ENCODE peak calls at places on chromosomes 4 and X, in eight cellular contexts. R is ovary, K is IMR-90, J is endothelial cell of umbilical vein, S is adrenal gland, U is tibial nerve, Y is pancreas, L is GM23248. V is an unnamed sample. For H3K9me3, the result is how much of the 10 kb centered on the place peaks cover.

GRCh38 chrX:34404386-34405070 is 252.6 kb downstream of the TMEM47 start:
- DNase-seq in R (peak), K (no peak), J (no peak), S (no peak), U (peak), Y (no peak), L (no peak), V (no peak)

GRCh38 chr4:38034986-38035882 is 75.0 kb downstream of the PTTG2 start:
- DNase-seq in R (no peak), K (peak), J (peak), S (no peak), U (no peak), Y (no peak), L (peak), V (peak)

GRCh38 chr4:147102596-147102995 is 156.9 kb upstream of the TTC29 start:
- DNase-seq in R (no peak), K (no peak), J (no peak), S (no peak), U (no peak), Y (no peak), L (no peak), V (no peak)

GRCh38 chrX:100720301-100720700 is 11.6 kb downstream of the SYTL4 start:
- DNase-seq in R (no peak), K (peak), J (no peak), S (no peak), U (no peak), Y (no peak), L (peak), V (no peak)

GRCh38 chrX:112874614-112875013 is 34.0 kb upstream of the AMOT start:
- DNase-seq in R (no peak), K (no peak), J (no peak), S (no peak), U (no peak), Y (no peak), L (no peak), V (no peak)

GRCh38 chr4:48149971-48150370 is 15.9 kb upstream of the TXK start:
- DNase-seq in R (no peak), K (no peak), J (no peak), S (no peak), U (no peak), Y (no peak), L (no peak), V (no peak)

GRCh38 chr4:124468360-124468759 is 244.2 kb downstream of the ANKRD50 start:
- DNase-seq in R (no peak), K (no peak), J (no peak), S (no peak), U (no peak), Y (no peak), L (no peak), V (no peak)

GRCh38 chrX:119496521-119496829 is 28.2 kb downstream of the SLC25A5 start:
- DNase-seq in R (no peak), K (no peak), J (no peak), S (no peak), U (no peak), Y (no peak), L (no peak), V (no peak)

GRCh38 chrX:44748014-44748413 is 95.8 kb upstream of the DUSP21 start:
- DNase-seq in R (no peak), K (no peak), J (no peak), S (no peak), U (no peak), Y (no peak), L (peak), V (no peak)

GRCh38 chrX:23694606-23695005 is 27.3 kb downstream of the PRDX4 start:
- DNase-seq in R (peak), K (peak), J (peak), S (peak), U (peak), Y (peak), L (peak), V (peak)

GRCh38 chr4:1872918-1873269 is 1.7 kb downstream of the NSD2 start:
- DNase-seq in R (no peak), K (peak), J (peak), S (no peak), U (no peak), Y (no peak), L (peak), V (peak)

GRCh38 chrX:40169193-40170086 is 71.7 kb upstream of the BCOR start:
- DNase-seq in R (peak), K (peak), J (peak), S (peak), U (no peak), Y (peak), L (no peak), V (peak)

GRCh38 chrX:123959281-123960063 is 2.0 kb upstream of the STAG2 start:
- DNase-seq in R (peak), K (no peak), J (peak), S (peak), U (peak), Y (peak), L (peak), V (no peak)

GRCh38 chr4:93791570-93792195 is 36.9 kb upstream of the ATOH1 start:
- DNase-seq in R (peak), K (peak), J (peak), S (peak), U (peak), Y (peak), L (peak), V (peak)

GRCh38 chr4:180449395-180449956 is 1793.7 kb upstream of the TENM3 start:
- DNase-seq in R (no peak), K (peak), J (no peak), S (peak), U (no peak), Y (no peak), L (no peak), V (no peak)

GRCh38 chr4:57426779-57427395 is 316.7 kb upstream of the IGFBP7 start:
- DNase-seq in R (peak), K (peak), J (peak), S (peak), U (peak), Y (peak), L (peak), V (peak)

GRCh38 chr4:16225996-16226815 is at the start of gene TAPT1:
- DNase-seq in R (peak), K (peak), J (peak), S (peak), U (peak), Y (peak), L (peak), V (no peak)

GRCh38 chr4:154489558-154490260 is 1.9 kb downstream of the DCHS2 start:
- DNase-seq in R (no peak), K (no peak), J (no peak), S (no peak), U (no peak), Y (no peak), L (no peak), V (no peak)

GRCh38 chr4:154491341-154491679 is 289 bp downstream of the DCHS2 start:
- DNase-seq in R (no peak), K (peak), J (no peak), S (peak), U (no peak), Y (peak), L (peak), V (no peak)

GRCh38 chr4:154490589-154491340 is 834 bp downstream of the DCHS2 start:
- DNase-seq in R (peak), K (no peak), J (no peak), S (peak), U (no peak), Y (peak), L (peak), V (no peak)

GRCh38 chr4:154491731-154492249 is at the start of gene DCHS2:
- DNase-seq in R (peak), K (no peak), J (no peak), S (peak), U (no peak), Y (peak), L (peak), V (no peak)

GRCh38 chr4:154490261-154490588 is 1.4 kb downstream of the DCHS2 start:
- DNase-seq in R (no peak), K (no peak), J (no peak), S (no peak), U (no peak), Y (peak), L (no peak), V (no peak)
- H3K4me3 ChIP-seq in R (peak), K (no peak), J (no peak), S (no peak), U (no peak), Y (no peak), L (no peak), V (no peak)

DNA sequence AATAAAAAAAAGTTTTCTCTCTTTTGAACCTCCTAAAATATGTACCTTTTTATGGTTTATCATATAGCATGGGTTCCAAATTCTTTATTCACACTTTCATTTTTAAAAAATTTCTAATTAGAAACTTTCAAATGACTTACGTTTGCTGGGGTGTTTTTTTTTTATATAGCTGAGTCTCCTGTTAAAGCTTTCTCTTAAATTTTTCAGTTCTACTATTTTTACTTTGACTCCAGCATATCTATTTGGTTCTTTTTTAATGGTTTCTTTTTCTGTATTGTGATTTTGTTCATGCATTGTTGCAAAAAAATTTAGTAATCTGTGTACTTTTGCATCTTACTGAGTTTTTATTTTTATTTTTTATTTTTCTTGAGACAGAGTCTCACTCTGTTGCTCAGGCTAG is 22.3 kb downstream of the ZNF718 start:
- DNase-seq in R (no peak), K (no peak), J (no peak), S (no peak), U (no peak), Y (no peak), L (no peak), V (no peak)
- H3K9me3 ChIP-seq in R (under half), K (under half), J (under half), S (half or more), U (under half), Y (under half), L (under half), V (under half)

GRCh38 chrX:103747199-103747598 is 29.4 kb upstream of the PLP1 start:
- DNase-seq in R (no peak), K (no peak), J (no peak), S (no peak), U (no peak), Y (no peak), L (no peak), V (no peak)
- H3K27ac ChIP-seq in R (no peak), K (no peak), J (no peak), S (no peak), U (no peak), Y (no peak), L (no peak), V (no peak)

GRCh38 chr4:88696620-88697019 is 1.0 kb downstream of the NAP1L5 start:
- DNase-seq in R (no peak), K (peak), J (no peak), S (no peak), U (no peak), Y (no peak), L (peak), V (no peak)
- H3K4me3 ChIP-seq in R (peak), K (peak), J (peak), S (no peak), U (no peak), Y (peak), L (peak), V (peak)

DNA sequence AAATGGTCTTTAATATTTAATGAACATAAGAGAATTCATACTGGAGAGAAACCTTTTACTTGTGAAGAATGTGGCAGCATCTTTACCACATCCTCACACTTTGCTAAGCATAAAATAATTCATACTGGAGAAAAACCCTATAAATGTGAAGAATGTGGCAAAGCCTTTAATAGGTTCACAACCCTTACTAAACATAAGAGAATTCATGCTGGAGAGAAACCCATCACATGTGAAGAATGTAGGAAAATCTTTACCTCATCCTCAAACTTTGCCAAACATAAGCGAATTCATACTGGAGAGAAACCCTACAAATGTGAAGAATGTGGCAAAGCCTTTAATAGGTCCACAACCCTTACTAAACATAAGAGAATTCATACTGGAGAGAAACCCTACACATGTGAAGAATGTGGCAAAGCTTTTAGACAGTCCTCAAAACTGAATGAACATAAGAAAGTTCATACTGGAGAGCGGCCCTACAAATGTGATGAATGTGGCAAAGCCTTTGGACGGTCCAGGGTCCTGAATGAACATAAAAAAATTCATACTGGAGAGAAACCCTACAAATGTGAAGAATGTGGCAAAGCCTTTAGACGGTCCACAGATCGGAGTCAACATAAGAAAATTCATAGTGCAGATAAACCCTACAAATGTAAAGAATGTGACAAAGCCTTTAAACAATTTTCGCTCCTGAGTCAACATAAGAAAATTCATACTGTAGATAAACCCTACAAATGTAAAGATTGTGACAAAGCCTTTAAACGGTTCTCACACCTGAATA is 35.6 kb downstream of the ZNF141 start:
- DNase-seq in R (no peak), K (no peak), J (no peak), S (no peak), U (no peak), Y (no peak), L (no peak), V (no peak)
- H3K9me3 ChIP-seq in R (under half), K (half or more), J (under half), S (half or more), U (under half), Y (under half), L (under half), V (under half)

DNA sequence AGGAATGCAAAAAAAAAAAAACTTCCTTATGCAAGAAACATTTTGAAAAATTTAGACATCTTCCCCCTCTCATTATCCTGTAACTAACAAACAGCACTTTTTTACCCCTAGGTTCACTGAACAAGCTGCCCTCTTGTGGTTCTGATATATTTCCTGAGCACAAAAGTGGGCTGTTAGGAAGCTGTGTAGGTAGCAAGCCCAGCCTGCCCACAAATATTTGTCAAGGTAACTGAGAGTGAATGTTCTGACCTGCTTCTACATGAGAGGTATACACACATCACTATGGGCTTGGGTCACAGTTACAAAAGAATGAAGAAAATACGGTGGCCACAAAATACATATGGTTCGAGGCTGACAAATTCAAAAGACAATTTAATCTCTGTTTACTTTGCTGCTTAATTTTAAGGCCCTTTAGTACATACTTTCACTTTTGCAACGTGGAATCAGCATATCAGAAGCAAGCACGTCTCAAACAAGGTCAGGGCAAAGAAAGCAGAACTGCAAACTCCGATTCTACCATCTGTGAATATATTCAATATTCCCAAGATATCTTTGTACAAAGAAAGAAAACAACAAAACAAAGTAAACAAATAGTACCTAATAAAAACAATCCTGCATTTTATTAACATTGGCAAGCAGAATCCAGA is 78.6 kb downstream of the RBM47 start:
- DNase-seq in R (no peak), K (peak), J (peak), S (no peak), U (no peak), Y (no peak), L (peak), V (no peak)
- H3K27ac ChIP-seq in R (peak), K (no peak), J (no peak), S (peak), U (no peak), Y (peak), L (peak), V (no peak)

DNA sequence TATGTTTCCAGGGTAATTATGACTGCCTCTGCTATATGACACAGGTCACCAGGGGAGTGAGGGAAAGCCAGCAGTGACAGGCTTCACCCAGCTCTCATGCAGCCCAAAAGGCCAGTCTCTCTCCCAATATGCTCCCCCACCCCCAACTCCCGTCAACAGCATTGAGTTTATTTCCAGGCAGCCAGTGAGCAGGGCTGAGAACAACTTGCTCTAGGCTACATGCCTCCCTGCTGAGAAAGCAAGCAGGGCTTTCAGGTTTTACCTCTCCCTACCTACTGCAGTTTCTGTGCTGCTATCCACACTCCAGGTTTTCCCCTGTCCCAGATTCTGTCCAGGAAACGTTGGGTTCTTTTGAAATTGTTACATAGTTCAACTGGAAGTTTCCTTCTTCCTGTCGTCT is 291.4 kb downstream of the PABPC4L start:
- DNase-seq in R (no peak), K (no peak), J (no peak), S (no peak), U (no peak), Y (no peak), L (no peak), V (no peak)
- H3K4me3 ChIP-seq in R (no peak), K (no peak), J (no peak), S (no peak), U (no peak), Y (no peak), L (no peak), V (no peak)

DNA sequence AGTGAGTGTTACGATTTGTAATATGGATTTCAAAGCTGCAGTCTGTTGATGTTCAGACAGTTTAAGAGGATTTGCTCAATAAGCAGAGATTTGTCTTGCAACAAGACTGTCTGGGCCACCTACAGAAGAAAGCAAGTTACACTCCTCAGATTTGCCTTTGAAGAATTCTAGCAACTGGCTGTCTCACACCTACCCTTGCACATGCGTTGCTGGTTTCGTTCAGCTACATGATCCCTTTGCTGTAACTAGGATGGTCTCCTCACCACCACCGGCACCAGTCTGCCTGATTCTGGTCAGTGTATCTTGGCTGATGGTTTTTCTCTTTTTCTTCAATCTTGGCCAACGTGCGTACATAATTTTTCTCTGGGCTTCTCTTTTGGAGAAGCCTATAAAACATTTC is 172.7 kb upstream of the LCORL start:
- DNase-seq in R (no peak), K (no peak), J (no peak), S (no peak), U (no peak), Y (no peak), L (no peak), V (no peak)
- H3K9me3 ChIP-seq in R (under half), K (under half), J (under half), S (under half), U (under half), Y (under half), L (under half), V (under half)

GRCh38 chr4:71260544-71260943 is 78.3 kb upstream of the SLC4A4 start:
- DNase-seq in R (no peak), K (no peak), J (no peak), S (no peak), U (no peak), Y (no peak), L (no peak), V (no peak)
- H3K27ac ChIP-seq in R (no peak), K (no peak), J (no peak), S (no peak), U (peak), Y (peak), L (no peak), V (no peak)

DNA sequence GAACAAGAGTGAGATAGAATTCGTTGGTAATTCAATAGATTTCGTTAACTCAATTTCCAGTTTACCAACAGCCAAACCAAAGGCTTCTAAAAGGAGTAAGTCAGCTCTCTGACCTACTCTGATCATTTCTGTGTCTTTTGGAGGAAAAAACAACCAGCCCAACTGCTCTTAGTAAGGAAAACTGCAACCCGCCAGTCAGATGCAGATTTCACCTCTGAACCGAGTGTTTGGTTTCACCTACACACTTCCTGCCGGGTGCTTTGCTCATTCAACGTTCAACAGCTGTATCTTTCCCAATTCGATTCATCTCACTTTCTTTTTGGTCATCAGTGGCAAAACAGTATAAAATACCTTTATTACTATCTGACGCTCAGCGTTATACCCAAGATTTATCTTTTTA is 24.5 kb downstream of the TMSB4X start:
- DNase-seq in R (no peak), K (peak), J (no peak), S (no peak), U (no peak), Y (peak), L (no peak), V (no peak)
- H3K4me3 ChIP-seq in R (no peak), K (no peak), J (no peak), S (no peak), U (no peak), Y (no peak), L (no peak), V (no peak)

V was measured in AG04450.